ENCODE peak calls at places on chromosomes 16 and 17, in eight cellular contexts. G, L, F, V, S, D, K and B are unnamed samples.
A peak's percentile ranks its signal among the peaks of the same experiment; 100 is the strongest.

GRCh38 chr16:23699100-23699499 is 13.9 kb downstream of the ERN2 start:
- DNase-seq in G (no peak), L (no peak), F (no peak), V (peak; percentile 86), S (no peak), D (no peak), K (no peak), B (no peak)

GRCh38 chr16:10876799-10877341 is at the start of gene CIITA:
- DNase-seq in G (peak; percentile 76), L (peak; percentile 92), F (peak; percentile 83), V (peak; percentile 77), S (peak; percentile 58), D (peak; percentile 91), K (no peak), B (no peak)

GRCh38 chr17:78046923-78047322 is 81.6 kb downstream of the TMC6 start:
- DNase-seq in G (no peak), L (no peak), F (no peak), V (no peak), S (no peak), D (no peak), K (no peak), B (no peak)

GRCh38 chr16:67406111-67406593 is 10.1 kb downstream of the ZDHHC1 start:
- DNase-seq in G (no peak), L (peak; percentile 87), F (no peak), V (no peak), S (no peak), D (no peak), K (no peak), B (no peak)

GRCh38 chr17:77097772-77098171 is 43.0 kb upstream of the SEC14L1 start:
- DNase-seq in G (no peak), L (no peak), F (no peak), V (no peak), S (no peak), D (no peak), K (no peak), B (no peak)

GRCh38 chr17:20896153-20896649 is 146.6 kb downstream of the USP22 start:
- DNase-seq in G (no peak), L (peak; percentile 62), F (no peak), V (peak; percentile 13), S (no peak), D (no peak), K (no peak), B (no peak)

GRCh38 chr16:85380002-85380395 is 233.1 kb upstream of the GSE1 start:
- DNase-seq in G (no peak), L (peak; percentile 11), F (no peak), V (no peak), S (no peak), D (no peak), K (no peak), B (no peak)

GRCh38 chr17:61305024-61305423 is 94.6 kb upstream of the TBX2 start:
- DNase-seq in G (no peak), L (no peak), F (no peak), V (no peak), S (no peak), D (no peak), K (no peak), B (no peak)

DNA sequence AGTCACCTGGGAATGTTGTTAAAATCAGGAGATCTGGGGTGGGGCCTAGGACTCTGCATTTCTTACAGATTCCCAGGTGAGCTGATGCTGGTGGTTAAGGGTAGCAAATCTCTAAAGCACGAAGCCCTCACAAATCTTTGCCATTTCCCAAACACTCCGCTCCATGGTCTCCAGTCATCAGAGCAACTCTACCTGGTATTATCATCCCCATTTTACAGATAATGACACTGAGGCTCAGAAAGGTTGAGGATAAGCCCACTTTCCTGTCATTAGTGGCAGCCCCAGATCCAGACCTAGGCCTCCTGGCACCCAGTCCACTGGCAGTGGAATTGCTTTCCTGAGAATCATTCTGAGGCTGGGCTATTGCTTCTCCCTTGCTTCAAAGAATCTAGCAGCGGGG is 8.7 kb downstream of the SLC46A1 start:
- DNase-seq in G (no peak), L (no peak), F (no peak), V (no peak), S (no peak), D (no peak), K (no peak), B (no peak)
- H3K27me3 ChIP-seq in G (no peaks in the 10 kb centered on the region), L (no peaks in the 10 kb centered on the region), F (no peaks in the 10 kb centered on the region), V (no peaks in the 10 kb centered on the region), S (no peaks in the 10 kb centered on the region), D (no peaks in the 10 kb centered on the region), K (no peaks in the 10 kb centered on the region), B (no peaks in the 10 kb centered on the region)

DNA sequence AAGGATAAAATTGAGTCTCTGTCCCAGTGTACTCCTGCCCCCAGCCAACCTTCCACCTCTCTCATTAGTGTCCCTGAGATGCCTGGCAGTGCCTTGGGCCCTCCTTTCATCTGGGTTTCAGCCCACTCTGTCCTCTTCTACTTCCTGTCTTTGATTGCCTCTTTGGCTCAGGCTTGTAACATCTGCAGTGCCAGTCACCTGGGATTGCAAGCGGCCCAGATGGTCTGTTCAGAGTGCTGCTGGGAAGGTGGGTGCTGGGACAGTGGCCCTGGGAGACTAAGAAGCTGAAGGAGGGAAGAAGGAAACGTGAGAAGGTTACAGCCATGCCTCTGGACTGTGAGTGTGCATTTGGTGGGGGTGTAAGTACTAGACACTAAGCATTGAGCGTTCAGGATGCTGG is 2177.4 kb downstream of the TP53TG3F start:
- DNase-seq in G (no peak), L (no peak), F (no peak), V (no peak), S (no peak), D (no peak), K (no peak), B (no peak)
- H3K9me3 ChIP-seq in G (no peaks in the 10 kb centered on the region), L (no peaks in the 10 kb centered on the region), F (no peaks in the 10 kb centered on the region), V (no peaks in the 10 kb centered on the region), S (no peaks in the 10 kb centered on the region), D (no peaks in the 10 kb centered on the region), K (no peaks in the 10 kb centered on the region), B (no peaks in the 10 kb centered on the region)

DNA sequence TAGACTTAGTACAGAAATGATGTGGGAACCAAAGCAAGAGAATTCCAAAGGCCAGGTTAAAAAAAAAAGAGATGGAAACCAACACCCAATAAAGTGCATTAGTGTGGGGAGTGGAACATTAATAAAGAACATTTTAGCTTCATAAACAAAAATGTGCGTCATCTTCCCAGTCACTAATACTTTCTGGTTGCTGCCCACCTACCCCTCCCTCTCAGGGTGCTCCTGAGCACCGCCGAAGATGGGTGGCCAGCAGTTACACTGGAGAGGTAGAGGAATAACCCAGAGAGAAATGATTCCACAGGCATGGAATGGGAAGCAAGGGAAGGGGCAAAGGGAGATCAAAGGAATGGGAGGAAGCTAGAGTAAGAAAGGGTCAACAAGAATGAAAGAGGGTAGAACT is 6.0 kb upstream of the CHD3 start:
- DNase-seq in G (no peak), L (no peak), F (no peak), V (no peak), S (no peak), D (no peak), K (no peak), B (no peak)
- H3K27ac ChIP-seq in G (no peak overlapping the region), L (no peak overlapping the region), F (peak overlapping the region; percentile 95), V (peak overlapping the region; percentile 96), S (peak overlapping the region; percentile 95), D (peak overlapping the region; percentile 58), K (no peak overlapping the region), B (no peak overlapping the region)

GRCh38 chr17:66984730-66985129 is 20.2 kb downstream of the CACNG4 start:
- DNase-seq in G (no peak), L (no peak), F (no peak), V (no peak), S (no peak), D (no peak), K (no peak), B (no peak)

GRCh38 chr17:66982011-66982508 is 17.6 kb downstream of the CACNG4 start:
- DNase-seq in G (no peak), L (no peak), F (no peak), V (no peak), S (no peak), D (no peak), K (peak; percentile 15), B (peak; percentile 66)

GRCh38 chr17:66985838-66986237 is 21.3 kb downstream of the CACNG4 start:
- DNase-seq in G (no peak), L (no peak), F (no peak), V (no peak), S (no peak), D (no peak), K (no peak), B (no peak)

GRCh38 chr17:66985338-66985737 is 20.8 kb downstream of the CACNG4 start:
- DNase-seq in G (no peak), L (no peak), F (no peak), V (no peak), S (no peak), D (no peak), K (no peak), B (no peak)

DNA sequence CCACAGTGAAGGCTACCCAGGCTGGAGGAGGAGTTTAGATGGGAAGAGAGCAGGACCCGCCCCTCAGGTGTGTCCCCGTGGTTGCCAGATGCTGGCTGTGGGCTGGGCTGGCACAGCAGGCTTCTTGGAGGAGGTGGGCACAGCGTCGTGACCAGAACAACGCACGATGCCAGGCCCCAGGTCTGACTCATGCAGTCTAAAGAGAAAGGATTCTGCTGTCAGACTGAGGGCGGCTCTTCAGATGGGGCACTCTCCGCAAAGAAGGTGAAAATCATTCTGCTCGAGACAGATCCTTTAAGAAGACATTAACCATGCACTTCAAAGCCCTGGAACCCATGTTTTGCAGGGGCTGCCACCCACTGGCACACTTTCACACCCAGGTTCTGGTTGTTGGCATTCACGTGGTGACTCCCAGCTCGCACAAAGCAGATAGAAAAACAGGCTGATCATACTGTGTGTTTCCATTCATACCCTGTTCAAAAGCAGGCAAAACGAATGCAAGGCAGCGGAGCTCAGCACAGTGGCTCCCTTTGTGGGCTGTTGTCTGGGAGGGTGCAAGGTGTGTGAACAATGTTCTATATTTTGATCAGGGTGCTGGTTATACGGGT is 19.0 kb downstream of the CACNG4 start:
- DNase-seq in G (no peak), L (no peak), F (no peak), V (no peak), S (no peak), D (no peak), K (no peak), B (no peak)
- H3K27me3 ChIP-seq in G (peaks cover 2% of the 10 kb centered on the region), L (no peaks in the 10 kb centered on the region), F (no peaks in the 10 kb centered on the region), V (peaks cover 55% of the 10 kb centered on the region), S (peaks cover 11% of the 10 kb centered on the region), D (no peaks in the 10 kb centered on the region), K (no peaks in the 10 kb centered on the region), B (no peaks in the 10 kb centered on the region)

GRCh38 chr17:2854662-2855061 is 58.4 kb downstream of the RAP1GAP2 start:
- DNase-seq in G (no peak), L (peak; percentile 59), F (no peak), V (peak; percentile 41), S (no peak), D (no peak), K (no peak), B (no peak)
- H3K9me3 ChIP-seq in G (no peaks in the 10 kb centered on the region), L (no peaks in the 10 kb centered on the region), F (no peaks in the 10 kb centered on the region), V (no peaks in the 10 kb centered on the region), S (no peaks in the 10 kb centered on the region), D (no peaks in the 10 kb centered on the region), K (no peaks in the 10 kb centered on the region), B (no peaks in the 10 kb centered on the region)

GRCh38 chr16:51151435-51151950 is 423 bp upstream of the SALL1 start:
- DNase-seq in G (no peak), L (peak; percentile 88), F (peak; percentile 17), V (peak; percentile 23), S (no peak), D (no peak), K (peak; percentile 32), B (peak; percentile 88)
- H3K27ac ChIP-seq in G (no peak overlapping the region), L (no peak overlapping the region), F (peak overlapping the region; percentile 74), V (peak overlapping the region; percentile 69), S (peak overlapping the region; percentile 17), D (no peak overlapping the region), K (peak overlapping the region; percentile 12), B (peak overlapping the region; percentile 89)

GRCh38 chr17:28404812-28405570 is 1.0 kb downstream of the SLC46A1 start:
- DNase-seq in G (no peak), L (peak; percentile 59), F (no peak), V (no peak), S (no peak), D (no peak), K (no peak), B (no peak)
- H3K27me3 ChIP-seq in G (no peaks in the 10 kb centered on the region), L (no peaks in the 10 kb centered on the region), F (no peaks in the 10 kb centered on the region), V (no peaks in the 10 kb centered on the region), S (no peaks in the 10 kb centered on the region), D (no peaks in the 10 kb centered on the region), K (no peaks in the 10 kb centered on the region), B (peaks cover 11% of the 10 kb centered on the region)